ENCODE peak calls at places on chromosome 6, in five cellular contexts. F is GM13976, S is endothelial cell, W is activated B cell treated with CpG ODN at 0.5 μM for 24 hours, P is A673. J is an unnamed sample.

GRCh38 chr6:148491638-148492210 is 149.1 kb downstream of the SASH1 start:
- DNase-seq in F (no peak), S (no peak), W (no peak), P (no peak), J (no peak)

GRCh38 chr6:108531332-108531731 is 29.4 kb upstream of the FOXO3 start:
- DNase-seq in F (no peak), S (no peak), W (no peak), P (no peak), J (no peak)

GRCh38 chr6:38638941-38639497 is 710 bp downstream of the BTBD9 start:
- DNase-seq in F (peak), S (peak), W (no peak), P (no peak), J (peak)

GRCh38 chr6:41170547-41171160 is 7.7 kb upstream of the TREM2 start:
- DNase-seq in F (no peak), S (no peak), W (no peak), P (no peak), J (no peak)

GRCh38 chr6:91715171-91715805 is 1128.4 kb upstream of the MAP3K7 start:
- DNase-seq in F (no peak), S (no peak), W (no peak), P (no peak), J (no peak)

GRCh38 chr6:35764238-35764896 is 12.0 kb upstream of the CLPSL2 start:
- DNase-seq in F (no peak), S (no peak), W (no peak), P (no peak), J (no peak)

GRCh38 chr6:159013229-159013628 is 13.2 kb upstream of the RSPH3 start:
- DNase-seq in F (no peak), S (no peak), W (no peak), P (no peak), J (no peak)

GRCh38 chr6:127366281-127367022 is 23.0 kb upstream of the ECHDC1 start:
- DNase-seq in F (no peak), S (no peak), W (no peak), P (peak), J (no peak)

GRCh38 chr6:111957623-111958315 is 84.5 kb upstream of the FYN start:
- DNase-seq in F (no peak), S (no peak), W (no peak), P (no peak), J (no peak)

GRCh38 chr6:65908065-65908464 is 201.0 kb upstream of the EYS start:
- DNase-seq in F (no peak), S (no peak), W (no peak), P (no peak), J (no peak)

GRCh38 chr6:37279366-37280134 is 21.6 kb upstream of the TMEM217 start:
- DNase-seq in F (no peak), S (no peak), W (no peak), P (no peak), J (no peak)

GRCh38 chr6:45625191-45625664 is 247.5 kb upstream of the SUPT3H start:
- DNase-seq in F (no peak), S (no peak), W (no peak), P (no peak), J (no peak)

GRCh38 chr6:93017213-93017612 is 402.1 kb downstream of the EPHA7 start:
- DNase-seq in F (no peak), S (no peak), W (no peak), P (peak), J (no peak)

GRCh38 chr6:123529843-123530242 is 106.9 kb downstream of the TRDN start:
- DNase-seq in F (no peak), S (no peak), W (no peak), P (no peak), J (no peak)

GRCh38 chr6:13767121-13767794 is 47.1 kb downstream of the MCUR1 start:
- DNase-seq in F (no peak), S (no peak), W (no peak), P (peak), J (no peak)

GRCh38 chr6:137051790-137052472 is 7.2 kb upstream of the IL20RA start:
- DNase-seq in F (no peak), S (no peak), W (no peak), P (no peak), J (no peak)

GRCh38 chr6:141833001-141833655 is 299.6 kb upstream of the GJE1 start:
- DNase-seq in F (no peak), S (no peak), W (no peak), P (no peak), J (no peak)

GRCh38 chr6:75145976-75146375 is 59.9 kb downstream of the COL12A1 start:
- DNase-seq in F (no peak), S (no peak), W (no peak), P (peak), J (no peak)

GRCh38 chr6:132731086-132731485 is 17.2 kb upstream of the VNN1 start:
- DNase-seq in F (no peak), S (no peak), W (no peak), P (no peak), J (no peak)

GRCh38 chr6:132730560-132730959 is 16.7 kb upstream of the VNN1 start:
- DNase-seq in F (no peak), S (no peak), W (no peak), P (no peak), J (no peak)

GRCh38 chr6:132726608-132726975 is 12.7 kb upstream of the VNN1 start:
- DNase-seq in F (no peak), S (no peak), W (no peak), P (no peak), J (no peak)

GRCh38 chr6:132725947-132726607 is 12.2 kb upstream of the VNN1 start:
- DNase-seq in F (no peak), S (no peak), W (no peak), P (no peak), J (no peak)

GRCh38 chr6:132728616-132729015 is 14.8 kb upstream of the VNN1 start:
- DNase-seq in F (no peak), S (peak), W (no peak), P (no peak), J (no peak)
- TF ChIP-seq CTCF in F (peak), S (peak), W (no peak), P (peak), J (peak)

GRCh38 chr6:134577998-134578397 is 260.1 kb upstream of the SGK1 start:
- DNase-seq in F (no peak), S (no peak), W (no peak), P (no peak), J (no peak)
- TF ChIP-seq CTCF in F (no peak), S (no peak), W (no peak), P (no peak), J (no peak)

DNA sequence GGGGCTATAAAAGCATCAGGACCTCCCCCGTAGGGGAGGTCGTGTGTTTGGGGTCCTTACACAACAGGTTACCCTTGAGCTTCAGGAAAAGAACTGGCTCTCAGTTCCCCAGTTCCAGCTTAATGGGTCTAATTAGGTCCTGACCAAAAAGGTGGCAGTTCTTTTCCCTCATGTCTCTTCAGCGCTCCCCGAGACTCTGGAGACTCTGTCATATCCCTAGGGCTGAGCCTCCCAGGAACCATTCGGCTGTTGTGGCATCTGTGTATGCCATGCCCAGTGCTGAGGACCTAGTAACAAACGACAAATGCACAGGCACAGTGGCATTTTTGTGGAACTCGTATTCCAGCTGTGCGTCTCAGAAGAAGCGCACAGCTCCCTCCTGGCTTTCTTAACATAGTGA is 14.6 kb downstream of the PRDM1 start:
- DNase-seq in F (no peak), S (no peak), W (no peak), P (no peak), J (no peak)
- TF ChIP-seq CTCF in F (no peak), S (no peak), W (no peak), P (no peak), J (no peak)

DNA sequence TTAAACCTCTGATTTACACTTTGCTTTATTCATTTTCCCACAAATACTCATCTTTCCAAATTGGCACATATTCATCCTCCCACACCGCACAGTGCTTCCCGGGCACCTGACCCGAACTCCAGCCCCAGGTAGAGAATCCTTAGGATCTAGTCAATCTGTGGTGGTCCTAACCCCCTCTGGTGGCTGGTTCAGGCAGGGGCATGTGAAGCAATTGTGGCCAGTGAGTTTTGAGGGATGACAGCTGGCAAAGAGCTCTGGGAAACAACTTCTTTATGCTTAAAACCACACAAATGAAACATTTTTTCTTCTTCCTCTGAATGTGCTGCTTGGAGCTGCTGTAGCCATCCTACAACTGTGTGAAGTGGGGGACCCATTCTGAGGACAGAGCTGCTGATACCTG is 54.7 kb downstream of the ELOVL5 start:
- DNase-seq in F (no peak), S (peak), W (no peak), P (peak), J (peak)
- TF ChIP-seq CTCF in F (peak), S (peak), W (peak), P (peak), J (peak)

DNA sequence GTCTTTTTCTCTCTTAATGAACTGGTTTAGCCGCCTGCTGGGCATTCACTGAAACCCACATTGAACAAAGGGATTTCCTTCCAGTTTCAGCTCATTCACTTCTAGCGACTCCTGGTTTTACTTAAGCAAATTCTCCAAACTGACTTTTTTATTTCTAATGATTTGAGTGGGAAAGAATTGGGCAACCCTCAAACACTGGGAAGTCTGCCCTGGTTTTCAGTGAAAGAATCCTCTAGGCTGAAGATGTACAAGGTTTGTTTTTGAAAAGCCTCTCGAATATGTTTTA is 45.5 kb downstream of the PLAGL1 start:
- DNase-seq in F (no peak), S (peak), W (no peak), P (peak), J (no peak)
- TF ChIP-seq CTCF in F (no peak), S (peak), W (no peak), P (no peak), J (peak)

GRCh38 chr6:117269649-117270120 is 4.3 kb downstream of the VGLL2 start:
- DNase-seq in F (no peak), S (no peak), W (no peak), P (no peak), J (no peak)
- TF ChIP-seq CTCF in F (no peak), S (no peak), W (no peak), P (no peak), J (no peak)

GRCh38 chr6:34225551-34225950 is 11.1 kb upstream of the HMGA1 start:
- DNase-seq in F (no peak), S (no peak), W (no peak), P (no peak), J (no peak)

GRCh38 chr6:34227656-34228421 is 8.8 kb upstream of the HMGA1 start:
- DNase-seq in F (no peak), S (no peak), W (no peak), P (no peak), J (no peak)

GRCh38 chr6:34223964-34224940 is 12.4 kb upstream of the HMGA1 start:
- DNase-seq in F (peak), S (peak), W (peak), P (peak), J (peak)

GRCh38 chr6:34226066-34226465 is 10.6 kb upstream of the HMGA1 start:
- DNase-seq in F (no peak), S (no peak), W (no peak), P (no peak), J (no peak)

DNA sequence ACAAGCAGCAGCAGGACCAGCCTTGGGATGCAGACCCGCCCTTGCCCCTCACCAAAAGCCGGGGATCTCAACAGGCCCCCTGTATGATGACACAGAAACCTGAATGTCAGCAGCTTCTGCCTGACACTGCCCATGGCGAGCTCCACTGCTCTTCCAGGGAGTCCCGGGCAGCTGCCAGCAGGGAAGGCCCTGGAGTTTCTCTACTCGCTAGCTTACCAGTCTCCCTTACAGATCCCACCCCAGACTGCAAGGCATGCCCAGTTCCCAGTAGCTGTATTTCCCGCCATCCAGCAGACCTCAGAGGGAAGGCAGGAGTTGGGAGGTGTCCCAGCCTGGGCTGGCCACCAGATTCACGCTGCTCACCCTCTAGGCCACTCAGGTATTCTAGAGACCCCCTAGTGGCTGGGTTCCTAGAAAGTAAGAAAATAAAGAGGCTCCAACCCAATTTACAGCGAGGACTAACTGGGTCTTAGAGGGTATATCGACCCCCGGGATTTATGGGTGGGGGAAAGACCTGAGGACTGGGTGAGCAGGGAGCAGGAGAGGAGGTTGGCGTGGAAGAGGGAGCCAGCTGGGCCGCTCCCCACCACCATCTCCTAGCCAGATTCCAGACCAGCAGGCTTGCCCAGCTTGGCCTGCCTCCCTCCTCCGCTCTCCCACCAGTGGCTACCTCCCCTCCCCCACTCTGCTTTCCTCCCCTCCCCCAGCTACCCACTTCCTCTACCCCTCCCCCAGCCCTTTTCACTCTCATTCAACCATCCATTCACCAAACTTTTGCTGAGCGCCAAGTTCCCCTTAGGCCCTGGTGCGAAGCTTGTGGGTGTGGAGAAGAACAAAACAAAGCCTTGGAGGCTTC is 9.7 kb upstream of the HMGA1 start:
- DNase-seq in F (no peak), S (no peak), W (no peak), P (no peak), J (no peak)
- TF ChIP-seq CTCF in F (no peak), S (no peak), W (no peak), P (no peak), J (peak)

GRCh38 chr6:149897855-149898744 is at the start of gene RAET1E:
- DNase-seq in F (no peak), S (no peak), W (no peak), P (peak), J (no peak)

GRCh38 chr6:149898966-149899365 is 1.1 kb upstream of the RAET1E start:
- DNase-seq in F (no peak), S (no peak), W (no peak), P (no peak), J (no peak)

GRCh38 chr6:149895702-149896310 is 2.1 kb downstream of the RAET1E start:
- DNase-seq in F (no peak), S (no peak), W (no peak), P (peak), J (no peak)

GRCh38 chr6:149896491-149896890 is 1.4 kb downstream of the RAET1E start:
- DNase-seq in F (no peak), S (no peak), W (no peak), P (peak), J (no peak)

DNA sequence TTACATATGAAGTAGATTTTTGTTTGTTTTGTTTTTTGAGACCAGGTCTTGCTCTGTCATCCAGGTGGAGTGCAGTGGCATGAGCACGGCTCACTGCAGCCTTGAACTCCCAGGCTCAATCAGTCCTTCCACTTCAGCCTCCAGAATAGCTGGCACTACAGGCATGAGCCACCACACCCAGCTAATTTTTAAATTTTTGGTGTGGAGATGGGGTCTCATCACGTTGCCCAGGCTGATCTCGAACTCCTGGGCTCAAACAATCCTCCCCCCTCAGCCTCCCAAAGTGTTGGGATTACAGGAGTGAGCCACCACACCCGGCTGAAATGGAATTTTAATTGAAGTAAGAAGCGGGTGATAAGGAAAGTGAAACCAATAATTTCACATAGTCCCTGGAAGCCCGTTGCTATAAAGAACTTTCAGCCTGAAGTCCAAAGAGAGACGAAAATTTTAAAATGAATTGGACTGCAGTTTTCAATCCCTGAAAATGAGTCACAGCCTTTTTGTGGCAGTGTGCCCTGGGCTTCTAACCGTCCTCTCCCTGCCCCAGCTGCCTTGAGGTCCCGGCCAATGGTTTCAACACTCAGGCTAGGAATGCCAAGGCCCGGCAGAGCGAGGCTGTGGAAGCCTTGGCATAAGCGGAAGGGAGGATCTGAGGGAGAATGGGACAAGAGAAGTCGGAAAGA is 757 bp downstream of the RAET1E start:
- DNase-seq in F (no peak), S (no peak), W (no peak), P (peak), J (no peak)
- TF ChIP-seq CTCF in F (no peak), S (no peak), W (no peak), P (no peak), J (no peak)